ENCODE peak calls at places on chromosomes 3 and 15, in seven cellular contexts. Q is GM12891, B is HepG2, H is GM12878, I is K562, S is H1, A is SK-N-SH. O is an unnamed sample.

GRCh38 chr15:37134699-37135131 is 34.4 kb upstream of the MEIS2 start:
- DNase-seq in Q (no peak), A (no peak), B (peak), H (no peak), S (no peak), I (peak), O (no peak)

GRCh38 chr15:50353251-50353998 is 1.6 kb downstream of the GABPB1 start:
- DNase-seq in S (no peak), H (no peak), B (no peak), A (no peak), I (peak), Q (no peak), O (no peak)

GRCh38 chr3:76965122-76965725 is 74.7 kb upstream of the ROBO2 start:
- DNase-seq in I (no peak), S (no peak), A (no peak), Q (no peak), B (peak), H (no peak), O (no peak)

GRCh38 chr15:69996321-69996720 is 101.4 kb downstream of the TLE3 start:
- DNase-seq in A (peak), S (no peak), I (no peak), B (no peak), H (no peak), Q (no peak), O (no peak)

GRCh38 chr3:133383175-133383574 is 16.7 kb upstream of the BFSP2 start:
- DNase-seq in B (no peak), A (no peak), Q (no peak), S (no peak), H (no peak), I (no peak), O (no peak)

GRCh38 chr3:131922356-131922755 is 112.5 kb downstream of the CPNE4 start:
- DNase-seq in Q (no peak), B (no peak), H (no peak), A (no peak), S (no peak), I (no peak), O (no peak)

GRCh38 chr3:66075281-66075680 is 36.6 kb upstream of the MAGI1 start:
- DNase-seq in I (no peak), B (peak), A (no peak), H (no peak), Q (no peak), S (no peak), O (no peak)

GRCh38 chr3:122680381-122681293 is at the start of gene PARP14:
- DNase-seq in I (peak), S (peak), Q (peak), H (no peak), B (peak), A (peak), O (peak)

GRCh38 chr15:71526061-71526460 is 284.3 kb upstream of the NR2E3 start:
- DNase-seq in B (no peak), Q (no peak), H (no peak), S (no peak), A (no peak), I (no peak), O (no peak)

GRCh38 chr3:124705552-124705951 is 24.7 kb upstream of the UMPS start:
- DNase-seq in B (no peak), A (no peak), Q (no peak), S (no peak), I (no peak), H (no peak), O (no peak)
- TF ChIP-seq TAF1 in B (no peak), A (no peak), Q (no peak), S (no peak), I (no peak), H (no peak), O (no peak)

DNA sequence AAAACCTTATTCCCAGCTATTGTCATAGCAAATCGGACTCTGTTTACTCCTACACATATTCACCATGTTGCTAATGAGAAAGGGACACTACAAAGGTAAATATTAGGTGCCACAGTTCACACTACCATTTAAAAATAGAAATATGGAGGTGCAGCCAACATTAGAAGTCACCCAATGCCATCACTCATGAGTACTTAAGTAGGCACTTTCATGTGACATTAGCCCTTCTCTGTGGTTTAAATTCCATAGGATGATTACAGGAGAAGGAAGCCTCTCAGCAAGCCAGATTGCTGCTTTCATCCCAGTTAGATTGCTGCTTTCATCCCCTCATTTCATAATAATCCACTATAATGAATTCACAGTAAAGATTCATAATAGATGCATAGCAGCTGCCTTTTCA is 376.8 kb upstream of the ALCAM start:
- DNase-seq in B (no peak), H (no peak), Q (no peak), S (no peak), A (no peak), I (no peak), O (no peak)
- TF ChIP-seq POLR2AphosphoS5 in B (no peak), H (no peak), Q (no peak), S (no peak), A (no peak), I (no peak), O (no peak)

DNA sequence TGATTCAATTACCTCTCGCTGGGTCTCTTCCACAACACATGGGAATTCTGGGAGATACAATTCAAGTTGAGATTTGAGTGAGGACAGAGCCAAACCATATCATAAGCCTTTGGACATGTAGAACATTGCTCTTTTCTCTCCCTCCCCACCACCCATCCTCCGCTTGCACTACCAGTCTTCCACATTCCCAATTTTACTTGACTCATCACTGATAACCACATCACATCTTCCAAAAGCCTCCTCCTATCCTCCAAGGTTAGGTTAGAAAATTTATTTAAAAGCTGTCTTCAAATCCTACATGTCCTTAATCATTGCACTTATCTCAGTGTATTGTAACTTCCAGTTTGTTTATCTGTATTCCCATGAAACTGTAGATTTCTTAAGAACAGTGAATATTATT is 10.4 kb downstream of the ZBED2 start:
- DNase-seq in Q (no peak), A (no peak), S (no peak), H (no peak), B (no peak), I (no peak), O (no peak)
- TF ChIP-seq TAF1 in Q (no peak), A (no peak), S (no peak), H (no peak), B (no peak), I (no peak), O (no peak)

GRCh38 chr3:46892285-46893145 is 15.0 kb downstream of the PTH1R start:
- DNase-seq in Q (no peak), S (peak), B (no peak), A (peak), I (peak), H (no peak), O (no peak)
- TF ChIP-seq POLR2AphosphoS5 in Q (no peak), S (no peak), B (no peak), A (no peak), I (no peak), H (no peak), O (no peak)

DNA sequence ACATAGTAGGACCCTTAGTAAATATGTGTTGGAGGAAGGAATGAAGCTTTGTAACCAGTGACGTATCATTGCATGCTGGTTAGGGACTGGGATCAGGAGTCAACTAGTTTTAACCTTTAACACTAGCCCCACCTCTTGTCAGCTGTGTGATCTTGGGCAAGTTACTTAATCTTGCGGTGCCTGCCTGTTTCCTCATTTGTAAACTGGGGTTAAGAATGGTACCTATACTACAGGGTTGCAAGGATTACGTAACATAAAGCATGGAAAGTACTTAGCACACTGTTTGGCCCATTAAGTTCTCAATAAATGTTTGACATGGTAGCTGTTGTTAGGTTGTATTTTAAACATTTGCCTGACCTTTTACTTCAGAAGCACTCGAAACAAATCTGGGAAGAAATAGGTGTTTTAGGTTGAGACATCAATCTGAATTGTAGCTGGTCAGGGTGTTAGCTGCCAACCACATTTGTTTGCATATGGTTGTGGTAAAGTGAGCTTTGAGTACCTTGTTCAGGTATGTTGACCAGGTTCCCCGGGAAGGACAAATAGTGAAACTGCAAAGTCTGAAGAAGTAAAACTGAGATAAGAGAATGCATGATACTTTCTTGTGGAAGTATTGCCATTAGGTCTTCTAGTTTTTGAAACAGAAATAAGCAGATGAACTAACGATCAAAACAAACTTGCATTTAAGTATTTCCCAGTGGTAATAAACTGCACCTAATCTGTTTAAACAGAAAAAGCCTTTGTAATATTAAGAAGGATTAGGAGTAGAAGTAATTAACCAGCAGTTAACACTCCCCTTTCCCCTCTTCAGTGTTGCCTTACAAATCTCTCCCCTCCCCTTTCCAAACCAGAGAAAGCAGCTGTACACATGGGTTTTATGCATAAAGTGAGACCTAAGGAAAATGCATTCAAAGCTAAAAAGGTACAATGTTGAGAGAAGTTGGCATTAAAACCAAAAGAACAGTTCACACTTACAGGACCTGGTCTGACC is 25.8 kb upstream of the SCAANT1 start:
- DNase-seq in B (peak), A (no peak), H (peak), I (peak), S (no peak), Q (no peak), O (no peak)
- TF ChIP-seq TAF1 in B (no peak), A (no peak), H (no peak), I (no peak), S (no peak), Q (no peak), O (no peak)

GRCh38 chr3:9032236-9032777 is 69.0 kb upstream of the RAD18 start:
- DNase-seq in B (no peak), H (no peak), I (no peak), S (no peak), A (no peak), Q (no peak), O (no peak)

GRCh38 chr3:9026320-9027040 is 63.2 kb upstream of the RAD18 start:
- DNase-seq in Q (no peak), I (no peak), B (no peak), S (peak), H (no peak), A (no peak), O (no peak)

GRCh38 chr3:9030034-9030433 is 66.8 kb upstream of the RAD18 start:
- DNase-seq in H (no peak), B (no peak), S (no peak), Q (no peak), A (no peak), I (no peak), O (no peak)

GRCh38 chr3:9024341-9024740 is 61.1 kb upstream of the RAD18 start:
- DNase-seq in S (no peak), B (no peak), A (no peak), Q (no peak), I (no peak), H (no peak), O (no peak)

DNA sequence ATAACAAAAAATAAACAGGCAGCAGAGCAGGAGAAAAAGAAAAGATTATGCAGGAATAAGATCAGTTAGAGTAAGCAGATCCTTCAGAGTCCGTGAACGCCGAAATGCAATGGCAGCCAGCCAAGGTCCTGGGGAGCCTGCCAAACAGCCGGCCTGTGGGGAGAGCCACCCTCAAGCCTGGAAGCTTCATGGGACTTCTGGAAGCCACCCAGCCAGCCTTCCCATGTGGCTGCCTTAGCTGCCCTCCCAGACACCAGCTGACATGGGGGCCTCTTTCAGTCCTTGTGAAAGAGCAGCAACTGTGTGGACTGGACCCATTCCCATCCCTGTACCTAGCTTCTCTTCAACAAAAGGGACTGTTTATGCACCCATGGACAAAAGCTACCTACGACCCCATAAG is 64.9 kb upstream of the RAD18 start:
- DNase-seq in I (no peak), Q (no peak), H (no peak), A (peak), B (no peak), S (no peak), O (no peak)
- TF ChIP-seq POLR2AphosphoS5 in I (no peak), Q (no peak), H (no peak), A (no peak), B (no peak), S (no peak), O (no peak)

GRCh38 chr15:64854526-64854925 is 12.8 kb downstream of the PLEKHO2 start:
- DNase-seq in A (no peak), I (no peak), H (no peak), B (no peak), Q (no peak), S (no peak), O (no peak)

GRCh38 chr15:64857421-64857820 is 15.7 kb downstream of the PLEKHO2 start:
- DNase-seq in H (no peak), S (no peak), Q (no peak), A (no peak), I (no peak), B (no peak), O (no peak)

GRCh38 chr15:64855206-64856000 is 13.7 kb downstream of the PLEKHO2 start:
- DNase-seq in I (no peak), B (no peak), S (no peak), A (no peak), H (no peak), Q (no peak), O (no peak)

GRCh38 chr15:64858136-64858535 is 16.4 kb downstream of the PLEKHO2 start:
- DNase-seq in H (no peak), Q (no peak), A (no peak), B (no peak), I (no peak), S (no peak), O (no peak)

DNA sequence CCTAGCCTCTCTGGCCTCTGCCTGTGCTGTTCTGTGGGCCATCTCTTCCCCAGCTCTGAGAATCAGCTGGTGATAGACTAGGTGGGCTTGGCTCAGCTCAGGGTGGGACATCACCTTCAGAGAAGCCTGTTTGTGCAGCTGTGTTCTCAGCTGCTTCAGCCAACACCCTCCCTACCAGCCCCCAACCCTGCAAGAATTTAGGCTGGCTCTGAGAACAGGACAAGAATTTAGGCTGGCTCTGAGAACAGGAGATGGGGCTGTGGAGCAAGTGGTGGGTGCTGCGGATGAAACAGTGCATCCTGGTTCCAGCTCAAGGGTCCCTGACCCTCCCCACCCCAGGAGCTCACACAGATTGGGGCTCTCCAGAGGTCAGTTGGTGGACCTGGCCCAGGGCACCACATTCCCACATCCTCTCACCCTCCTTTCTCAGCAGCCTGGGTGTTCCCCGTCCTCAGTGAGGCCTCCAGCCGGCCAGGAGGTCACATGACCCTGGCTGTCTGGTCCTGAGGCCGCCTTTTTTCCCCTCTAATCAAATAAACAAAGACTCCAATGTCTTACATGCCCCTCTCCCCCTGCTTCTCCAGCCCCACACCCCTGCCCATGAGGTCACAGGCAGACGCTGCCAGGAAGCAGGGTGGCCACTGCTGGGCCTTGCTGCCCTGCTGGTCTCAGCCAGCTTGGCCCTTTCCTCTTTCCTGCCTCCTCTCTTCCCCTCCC is 14.9 kb downstream of the PLEKHO2 start:
- DNase-seq in H (no peak), S (no peak), A (peak), B (peak), Q (no peak), I (no peak), O (no peak)
- TF ChIP-seq TAF1 in H (no peak), S (no peak), A (no peak), B (no peak), Q (no peak), I (no peak), O (no peak)

GRCh38 chr3:12810013-12810780 is 13.7 kb downstream of the CAND2 start:
- DNase-seq in B (peak), I (peak), A (peak), Q (peak), H (peak), S (peak), O (peak)
- TF ChIP-seq POLR2AphosphoS5 in B (peak), I (no peak), A (peak), Q (no peak), H (no peak), S (no peak), O (no peak)

GRCh38 chr3:174342941-174343431 is 516.1 kb upstream of the NAALADL2 start:
- DNase-seq in I (no peak), Q (no peak), A (no peak), H (no peak), B (no peak), S (no peak), O (no peak)
- TF ChIP-seq TAF1 in I (no peak), Q (no peak), A (no peak), H (no peak), B (no peak), S (no peak), O (no peak)

O was measured in GM12892.